ENCODE peak calls at places on chromosomes 4 and X, in eight cellular contexts. M is GM23338, Q is GM13976, K is Peyer's patch, F is omental fat pad, A is H9, S is lung, T is heart left ventricle. N is an unnamed sample.

GRCh38 chrX:113802837-113803236 is 781.0 kb upstream of the HTR2C start:
- DNase-seq in M (no peak), Q (no peak), K (no peak), F (no peak), A (no peak), S (no peak), T (no peak), N (no peak)

GRCh38 chrX:40278340-40279090 is 180.8 kb upstream of the BCOR start:
- DNase-seq in M (no peak), Q (no peak), K (no peak), F (no peak), A (no peak), S (no peak), T (no peak), N (no peak)

GRCh38 chr4:154928640-154929257 is 147.7 kb downstream of the RBM46 start:
- DNase-seq in M (peak), Q (no peak), K (no peak), F (no peak), A (peak), S (no peak), T (no peak), N (peak)

GRCh38 chr4:137952116-137952515 is 290.0 kb downstream of the SLC7A11 start:
- DNase-seq in M (no peak), Q (no peak), K (no peak), F (no peak), A (no peak), S (no peak), T (no peak), N (no peak)

GRCh38 chr4:170691168-170691567 is 601.4 kb upstream of the AADAT start:
- DNase-seq in M (no peak), Q (no peak), K (no peak), F (no peak), A (no peak), S (no peak), T (no peak), N (no peak)

GRCh38 chrX:47815901-47816845 is 20.5 kb upstream of the ZNF81 start:
- DNase-seq in M (peak), Q (no peak), K (no peak), F (no peak), A (peak), S (no peak), T (no peak), N (no peak)

GRCh38 chr4:2284934-2285664 is 23.2 kb upstream of the MXD4 start:
- DNase-seq in M (no peak), Q (no peak), K (no peak), F (peak), A (no peak), S (no peak), T (peak), N (no peak)

GRCh38 chr4:926538-926937 is 5.6 kb downstream of the GAK start:
- DNase-seq in M (peak), Q (no peak), K (no peak), F (no peak), A (peak), S (no peak), T (no peak), N (no peak)

GRCh38 chrX:132876509-132876837 is 82.0 kb downstream of the HS6ST2 start:
- DNase-seq in M (peak), Q (no peak), K (no peak), F (no peak), A (peak), S (no peak), T (no peak), N (no peak)

GRCh38 chrX:130339408-130340222 is at the start of gene SLC25A14:
- DNase-seq in M (peak), Q (peak), K (peak), F (peak), A (peak), S (peak), T (peak), N (peak)

GRCh38 chr4:183388021-183388420 is 56.4 kb upstream of the CDKN2AIP start:
- DNase-seq in M (no peak), Q (no peak), K (no peak), F (no peak), A (no peak), S (no peak), T (no peak), N (no peak)

GRCh38 chrX:1207496-1208025 is 4.9 kb downstream of the CRLF2 start:
- DNase-seq in M (no peak), Q (no peak), K (no peak), F (no peak), A (no peak), S (no peak), T (no peak), N (no peak)

GRCh38 chr4:95129708-95130343 is 372.1 kb downstream of the BMPR1B start:
- DNase-seq in M (no peak), Q (no peak), K (no peak), F (no peak), A (no peak), S (peak), T (no peak), N (peak)

GRCh38 chrX:18206657-18207056 is 14.0 kb downstream of the BEND2 start:
- DNase-seq in M (no peak), Q (no peak), K (no peak), F (no peak), A (no peak), S (no peak), T (no peak), N (no peak)

GRCh38 chr4:99868126-99868596 is 26.1 kb downstream of the LAMTOR3 start:
- DNase-seq in M (peak), Q (no peak), K (no peak), F (no peak), A (peak), S (no peak), T (no peak), N (peak)

GRCh38 chr4:145871209-145871608 is 67.4 kb downstream of the ZNF827 start:
- DNase-seq in M (no peak), Q (no peak), K (no peak), F (no peak), A (no peak), S (no peak), T (no peak), N (no peak)

GRCh38 chr4:90183254-90183653 is 56.1 kb downstream of the CCSER1 start:
- DNase-seq in M (no peak), Q (no peak), K (no peak), F (no peak), A (no peak), S (no peak), T (no peak), N (no peak)

GRCh38 chrX:44669626-44670025 is 127.0 kb upstream of the FUNDC1 start:
- DNase-seq in M (no peak), Q (no peak), K (no peak), F (no peak), A (no peak), S (no peak), T (no peak), N (no peak)

GRCh38 chr4:162163892-162164759 is at the start of gene FSTL5:
- DNase-seq in M (peak), Q (peak), K (no peak), F (peak), A (peak), S (peak), T (peak), N (no peak)

GRCh38 chrX:150410513-150410912 is 47.4 kb downstream of the MAMLD1 start:
- DNase-seq in M (no peak), Q (no peak), K (no peak), F (no peak), A (no peak), S (no peak), T (no peak), N (no peak)

GRCh38 chr4:26372525-26373172 is 51.8 kb downstream of the RBPJ start:
- DNase-seq in M (peak), Q (peak), K (no peak), F (no peak), A (no peak), S (peak), T (no peak), N (no peak)

GRCh38 chrX:150334100-150334499 is 29.0 kb upstream of the MAMLD1 start:
- DNase-seq in M (no peak), Q (no peak), K (no peak), F (no peak), A (no peak), S (no peak), T (no peak), N (no peak)

GRCh38 chr4:111228396-111228795 is 605.5 kb upstream of the PITX2 start:
- DNase-seq in M (no peak), Q (no peak), K (no peak), F (no peak), A (no peak), S (no peak), T (no peak), N (no peak)

GRCh38 chrX:137479394-137479793 is 86.5 kb upstream of the ZIC3 start:
- DNase-seq in M (no peak), Q (no peak), K (no peak), F (no peak), A (no peak), S (no peak), T (no peak), N (no peak)

GRCh38 chrX:43283187-43283586 is 372.9 kb upstream of the MAOA start:
- DNase-seq in M (no peak), Q (no peak), K (no peak), F (no peak), A (no peak), S (no peak), T (no peak), N (no peak)

GRCh38 chr4:15027921-15028435 is 25.7 kb downstream of the CPEB2 start:
- DNase-seq in M (no peak), Q (no peak), K (no peak), F (no peak), A (no peak), S (no peak), T (no peak), N (no peak)

GRCh38 chr4:186144596-186145569 is 40.4 kb downstream of the FAM149A start:
- DNase-seq in M (peak), Q (no peak), K (no peak), F (no peak), A (peak), S (no peak), T (peak), N (no peak)

GRCh38 chr4:98314791-98315565 is 53.8 kb downstream of the RAP1GDS1 start:
- DNase-seq in M (no peak), Q (no peak), K (no peak), F (no peak), A (no peak), S (no peak), T (no peak), N (no peak)

GRCh38 chr4:29900336-29900735 is 819.8 kb upstream of the PCDH7 start:
- DNase-seq in M (no peak), Q (no peak), K (no peak), F (no peak), A (no peak), S (no peak), T (no peak), N (no peak)

GRCh38 chrX:80306007-80306406 is 114.2 kb upstream of the TENT5D start:
- DNase-seq in M (no peak), Q (no peak), K (no peak), F (no peak), A (no peak), S (no peak), T (no peak), N (no peak)

GRCh38 chr4:83413676-83414075 is 41.9 kb downstream of the HELQ start:
- DNase-seq in M (no peak), Q (no peak), K (no peak), F (no peak), A (no peak), S (no peak), T (no peak), N (no peak)

GRCh38 chr4:174307694-174308093 is 24.0 kb downstream of the CEP44 start:
- DNase-seq in M (no peak), Q (no peak), K (no peak), F (no peak), A (no peak), S (no peak), T (no peak), N (no peak)

GRCh38 chr4:141826260-141826659 is 189.9 kb downstream of the IL15 start:
- DNase-seq in M (no peak), Q (no peak), K (no peak), F (no peak), A (no peak), S (no peak), T (no peak), N (no peak)

GRCh38 chr4:126812076-126812475 is 820.7 kb upstream of the INTU start:
- DNase-seq in M (no peak), Q (no peak), K (no peak), F (no peak), A (no peak), S (no peak), T (no peak), N (no peak)
- TF ChIP-seq CTCF in M (no peak), Q (no peak), K (no peak), F (no peak), A (peak), S (no peak), T (no peak), N (no peak)

GRCh38 chrX:50905334-50905733 is 5.2 kb upstream of the BMP15 start:
- DNase-seq in M (peak), Q (no peak), K (no peak), F (no peak), A (no peak), S (no peak), T (no peak), N (no peak)

DNA sequence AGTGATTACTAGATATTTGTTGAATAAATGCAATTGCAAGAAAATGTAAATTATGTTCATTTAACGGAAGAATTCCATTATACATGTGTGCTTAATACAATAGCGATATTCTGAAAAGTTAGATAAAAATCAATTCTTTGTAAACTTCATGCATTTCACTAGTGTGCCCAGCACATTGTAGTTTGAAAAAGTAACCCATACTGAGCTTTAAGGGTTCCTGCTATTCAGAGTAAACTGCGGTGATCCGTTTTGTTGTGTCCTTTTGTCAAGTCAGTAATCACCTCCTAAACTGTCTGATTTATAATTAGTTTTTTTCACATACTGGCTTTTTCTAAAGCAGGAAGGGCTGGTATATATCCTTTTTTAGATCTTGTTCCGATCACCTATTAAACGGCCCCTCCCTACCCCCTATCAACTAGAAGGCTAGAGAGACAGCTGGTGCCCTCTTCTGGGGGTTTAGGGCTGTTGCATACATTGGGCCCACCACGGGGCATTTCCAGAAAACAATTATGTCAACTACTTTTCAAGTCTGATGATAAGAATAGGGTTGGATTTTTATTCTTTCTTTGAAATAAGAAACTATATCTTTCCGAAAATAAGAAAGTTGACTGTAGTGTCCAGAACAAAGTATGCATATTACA is 7.0 kb upstream of the BMP15 start:
- DNase-seq in M (peak), Q (peak), K (no peak), F (no peak), A (no peak), S (no peak), T (no peak), N (no peak)
- TF ChIP-seq CTCF in M (peak), Q (no peak), K (peak), F (no peak), A (peak), S (peak), T (peak), N (peak)

GRCh38 chrX:107451754-107452153 is 2.3 kb downstream of the FRMPD3 start:
- DNase-seq in M (peak), Q (no peak), K (no peak), F (no peak), A (peak), S (no peak), T (no peak), N (no peak)

GRCh38 chrX:107449490-107450175 is at the start of gene FRMPD3:
- DNase-seq in M (peak), Q (no peak), K (no peak), F (no peak), A (peak), S (no peak), T (no peak), N (no peak)

GRCh38 chrX:107447642-107448041 is 1.8 kb upstream of the FRMPD3 start:
- DNase-seq in M (no peak), Q (no peak), K (no peak), F (no peak), A (no peak), S (no peak), T (no peak), N (no peak)

GRCh38 chrX:107448625-107449468 is 605 bp upstream of the FRMPD3 start:
- DNase-seq in M (peak), Q (no peak), K (no peak), F (no peak), A (peak), S (no peak), T (no peak), N (no peak)

GRCh38 chrX:107450823-107451509 is 1.5 kb downstream of the FRMPD3 start:
- DNase-seq in M (peak), Q (peak), K (no peak), F (no peak), A (peak), S (no peak), T (no peak), N (no peak)
- TF ChIP-seq CTCF in M (peak), Q (no peak), K (no peak), F (no peak), A (peak), S (no peak), T (no peak), N (no peak)

GRCh38 chrX:71098951-71099506 is 3.4 kb downstream of the FOXO4 start:
- DNase-seq in M (peak), Q (no peak), K (no peak), F (no peak), A (peak), S (no peak), T (no peak), N (no peak)
- TF ChIP-seq CTCF in M (no peak), Q (no peak), K (no peak), F (no peak), A (no peak), S (no peak), T (no peak), N (no peak)

GRCh38 chr4:77174426-77174825 is 17.4 kb downstream of the CCNG2 start:
- DNase-seq in M (peak), Q (no peak), K (no peak), F (no peak), A (peak), S (no peak), T (no peak), N (no peak)
- TF ChIP-seq CTCF in M (no peak), Q (no peak), K (no peak), F (no peak), A (peak), S (no peak), T (no peak), N (no peak)

N was measured in AG09319.